ENCODE peak calls at places on chromosomes 5 and 9, in eight cellular contexts. One of them, this sample, is unnamed.

GRCh38 chr9:37300620-37301368 is 121.7 kb upstream of the GRHPR start:
- DNase-seq in retina: no peak
- DNase-seq in ACHN: no peak
- DNase-seq in left cardiac atrium: no peak
- DNase-seq in Calu3: no peak
- DNase-seq in adipocyte: no peak
- DNase-seq in fibroblast of lung: peak
- DNase-seq in right lobe of liver: no peak
- DNase-seq in this sample: no peak

GRCh38 chr9:132164604-132165362 is 2.9 kb downstream of the NTNG2 start:
- DNase-seq in retina: peak
- DNase-seq in ACHN: no peak
- DNase-seq in left cardiac atrium: peak
- DNase-seq in Calu3: no peak
- DNase-seq in adipocyte: no peak
- DNase-seq in fibroblast of lung: no peak
- DNase-seq in right lobe of liver: peak
- DNase-seq in this sample: no peak

GRCh38 chr5:53170748-53171349 is 61.3 kb upstream of the MOCS2 start:
- DNase-seq in retina: peak
- DNase-seq in ACHN: peak
- DNase-seq in left cardiac atrium: no peak
- DNase-seq in Calu3: peak
- DNase-seq in adipocyte: peak
- DNase-seq in fibroblast of lung: peak
- DNase-seq in right lobe of liver: no peak
- DNase-seq in this sample: peak

GRCh38 chr5:147712024-147712423 is 70.5 kb downstream of the JAKMIP2 start:
- DNase-seq in retina: no peak
- DNase-seq in ACHN: no peak
- DNase-seq in left cardiac atrium: no peak
- DNase-seq in Calu3: no peak
- DNase-seq in adipocyte: no peak
- DNase-seq in fibroblast of lung: no peak
- DNase-seq in right lobe of liver: no peak
- DNase-seq in this sample: no peak

GRCh38 chr9:110095238-110095637 is 112.7 kb downstream of the C9orf152 start:
- DNase-seq in retina: peak
- DNase-seq in ACHN: no peak
- DNase-seq in left cardiac atrium: no peak
- DNase-seq in Calu3: no peak
- DNase-seq in adipocyte: peak
- DNase-seq in fibroblast of lung: peak
- DNase-seq in right lobe of liver: no peak
- DNase-seq in this sample: no peak

GRCh38 chr9:133523096-133523495 is 1.7 kb downstream of the MYMK start:
- DNase-seq in retina: no peak
- DNase-seq in ACHN: no peak
- DNase-seq in left cardiac atrium: no peak
- DNase-seq in Calu3: no peak
- DNase-seq in adipocyte: no peak
- DNase-seq in fibroblast of lung: no peak
- DNase-seq in right lobe of liver: no peak
- DNase-seq in this sample: no peak

GRCh38 chr5:172716796-172717313 is 54.1 kb downstream of the DUSP1 start:
- DNase-seq in retina: peak
- DNase-seq in ACHN: peak
- DNase-seq in left cardiac atrium: peak
- DNase-seq in Calu3: peak
- DNase-seq in adipocyte: peak
- DNase-seq in fibroblast of lung: peak
- DNase-seq in right lobe of liver: peak
- DNase-seq in this sample: peak

GRCh38 chr5:138461343-138462125 is 3.7 kb upstream of the EGR1 start:
- DNase-seq in retina: no peak
- DNase-seq in ACHN: peak
- DNase-seq in left cardiac atrium: peak
- DNase-seq in Calu3: no peak
- DNase-seq in adipocyte: peak
- DNase-seq in fibroblast of lung: peak
- DNase-seq in right lobe of liver: no peak
- DNase-seq in this sample: no peak

GRCh38 chr5:110884005-110884404 is 145.2 kb downstream of the SLC25A46 start:
- DNase-seq in retina: no peak
- DNase-seq in ACHN: no peak
- DNase-seq in left cardiac atrium: no peak
- DNase-seq in Calu3: no peak
- DNase-seq in adipocyte: peak
- DNase-seq in fibroblast of lung: peak
- DNase-seq in right lobe of liver: no peak
- DNase-seq in this sample: no peak

This sample was measured in A673.